ENCODE peak calls at places on chromosomes 4 and X, in five cellular contexts. R is cerebellar cortex, J is EL, W is activated T-cell treated with anti-CD3 and anti-CD28 coated beads for 1 hour, N is adipocyte. T is an unnamed sample.

GRCh38 chr4:144709159-144709558 is 63.2 kb downstream of the HHIP start:
- DNase-seq in J (peak; percentile 84), W (no peak), R (no peak), N (no peak), T (no peak)

GRCh38 chrX:50747471-50747900 is 66.5 kb downstream of the SHROOM4 start:
- DNase-seq in J (peak; percentile 0), R (no peak), W (no peak), N (peak; percentile 61), T (no peak)

GRCh38 chr4:171875291-171875690 is 62.1 kb downstream of the GALNTL6 start:
- DNase-seq in R (no peak), J (no peak), W (no peak), N (no peak), T (no peak)

GRCh38 chrX:120647127-120647526 is 17.3 kb upstream of the C1GALT1C1 start:
- DNase-seq in R (no peak), J (no peak), W (no peak), N (no peak), T (no peak)

GRCh38 chr4:41160010-41160789 is 54.1 kb downstream of the APBB2 start:
- DNase-seq in R (no peak), J (peak; percentile 97), N (peak; percentile 69), W (no peak), T (no peak)

GRCh38 chrX:44568196-44568595 is 25.5 kb upstream of the FUNDC1 start:
- DNase-seq in J (no peak), W (no peak), N (no peak), R (no peak), T (no peak)

GRCh38 chrX:118497180-118497814 is 1.7 kb downstream of the DOCK11 start:
- DNase-seq in W (peak; percentile 2), R (no peak), J (no peak), N (no peak), T (no peak)

GRCh38 chr4:1294424-1294823 is 4.7 kb downstream of the MAEA start:
- DNase-seq in N (no peak), W (no peak), J (no peak), R (no peak), T (no peak)

GRCh38 chr4:138663883-138664282 is 351.7 kb upstream of the NOCT start:
- DNase-seq in R (peak; percentile 22), N (no peak), J (no peak), W (no peak), T (no peak)

GRCh38 chr4:13348216-13348615 is 135.9 kb downstream of the RAB28 start:
- DNase-seq in N (no peak), W (no peak), J (no peak), R (no peak), T (no peak)

GRCh38 chrX:118536687-118537461 is 41.3 kb downstream of the DOCK11 start:
- DNase-seq in R (peak; percentile 47), W (peak; percentile 24), J (peak; percentile 33), N (peak; percentile 51), T (no peak)

GRCh38 chr4:25666031-25666630 is 10.5 kb downstream of the SLC34A2 start:
- DNase-seq in R (no peak), N (no peak), J (no peak), W (no peak), T (no peak)

GRCh38 chr4:34636623-34637022 is 1607.7 kb downstream of the ARAP2 start:
- DNase-seq in R (no peak), W (no peak), J (no peak), N (no peak), T (no peak)

GRCh38 chrX:140091276-140091886 is 126.1 kb upstream of the CXorf66 start:
- DNase-seq in J (no peak), N (peak; percentile 0), W (peak; percentile 0), R (no peak), T (no peak)

GRCh38 chr4:153207561-153207960 is 3.3 kb downstream of the TRIM2 start:
- DNase-seq in R (peak; percentile 72), J (peak; percentile 29), N (peak; percentile 20), W (no peak), T (no peak)

GRCh38 chr4:32102941-32103340 is 1382.8 kb downstream of the PCDH7 start:
- DNase-seq in N (peak; percentile 48), J (no peak), R (no peak), W (no peak), T (no peak)

GRCh38 chrX:139187738-139188137 is 342.8 kb upstream of the F9 start:
- DNase-seq in W (no peak), N (no peak), J (no peak), R (no peak), T (no peak)

GRCh38 chrX:34218063-34218462 is 85.9 kb upstream of the FAM47A start:
- DNase-seq in W (no peak), J (no peak), N (no peak), R (no peak), T (no peak)

GRCh38 chrX:24396236-24396929 is 35.9 kb downstream of the SUPT20HL1 start:
- DNase-seq in W (no peak), R (peak; percentile 2), J (no peak), N (peak; percentile 72), T (no peak)

GRCh38 chr4:107349266-107349665 is 313.2 kb upstream of the DKK2 start:
- DNase-seq in W (no peak), N (no peak), R (no peak), J (peak; percentile 71), T (no peak)

GRCh38 chr4:116005806-116006088 is 892.3 kb upstream of the NDST4 start:
- DNase-seq in N (peak; percentile 4), R (no peak), J (no peak), W (no peak), T (no peak)

GRCh38 chrX:40152706-40153334 is 55.1 kb upstream of the BCOR start:
- DNase-seq in W (no peak), N (peak; percentile 58), R (no peak), J (peak; percentile 40), T (no peak)

GRCh38 chr4:186557486-186557885 is 2.1 kb upstream of the MTNR1A start:
- DNase-seq in J (peak; percentile 65), N (peak; percentile 47), R (no peak), W (no peak), T (no peak)

GRCh38 chr4:31995943-31996901 is 1276.1 kb downstream of the PCDH7 start:
- DNase-seq in W (no peak), N (no peak), J (no peak), R (no peak), T (no peak)

GRCh38 chrX:34382416-34382815 is 250.3 kb upstream of the FAM47A start:
- DNase-seq in J (peak; percentile 53), N (peak; percentile 80), R (no peak), W (no peak), T (no peak)

T was measured in omental fat pad.